ENCODE peak calls at places on chromosomes 6 and 20, in six cellular contexts. One of them, this sample, is unnamed.

GRCh38 chr6:41022294-41022693 is 16.7 kb downstream of the UNC5CL start:
- DNase-seq in H1: no peak
- DNase-seq in H9: no peak
- DNase-seq in mesendoderm: no peak
- DNase-seq in IMR-90: no peak
- DNase-seq in neuronal stem cell: no peak
- DNase-seq in this sample: no peak

GRCh38 chr6:159220093-159220492 is 50.9 kb downstream of the FNDC1 start:
- DNase-seq in H1: no peak
- DNase-seq in IMR-90: no peak
- DNase-seq in mesendoderm: no peak
- DNase-seq in neuronal stem cell: no peak
- DNase-seq in H9: no peak
- DNase-seq in this sample: no peak

GRCh38 chr20:47531468-47531867 is 29.8 kb downstream of the NCOA3 start:
- DNase-seq in H1: no peak
- DNase-seq in IMR-90: no peak
- DNase-seq in mesendoderm: no peak
- DNase-seq in H9: no peak
- DNase-seq in neuronal stem cell: no peak
- DNase-seq in this sample: no peak

GRCh38 chr20:25549866-25550477 is 35.4 kb downstream of the NINL start:
- DNase-seq in H1: no peak
- DNase-seq in IMR-90: peak; percentile 79
- DNase-seq in H9: no peak
- DNase-seq in mesendoderm: no peak
- DNase-seq in neuronal stem cell: no peak
- DNase-seq in this sample: peak; percentile 50

GRCh38 chr20:46870041-46870440 is 24.6 kb upstream of the EYA2 start:
- DNase-seq in H9: no peak
- DNase-seq in neuronal stem cell: no peak
- DNase-seq in H1: no peak
- DNase-seq in mesendoderm: no peak
- DNase-seq in IMR-90: no peak
- DNase-seq in this sample: no peak

GRCh38 chr6:42268016-42268834 is 50.6 kb upstream of the MRPS10 start:
- DNase-seq in mesendoderm: no peak
- DNase-seq in H9: no peak
- DNase-seq in H1: no peak
- DNase-seq in neuronal stem cell: no peak
- DNase-seq in IMR-90: no peak
- DNase-seq in this sample: no peak

GRCh38 chr20:46955601-46956556 is 61.2 kb downstream of the EYA2 start:
- DNase-seq in IMR-90: peak; percentile 75
- DNase-seq in H9: no peak
- DNase-seq in mesendoderm: no peak
- DNase-seq in neuronal stem cell: no peak
- DNase-seq in H1: no peak
- DNase-seq in this sample: peak; percentile 3

GRCh38 chr6:105400501-105400900 is 2.4 kb downstream of the PREP start:
- DNase-seq in H1: no peak
- DNase-seq in H9: no peak
- DNase-seq in neuronal stem cell: no peak
- DNase-seq in IMR-90: no peak
- DNase-seq in mesendoderm: peak; percentile 42
- DNase-seq in this sample: no peak

GRCh38 chr6:170271771-170272314 is 19.0 kb downstream of the DLL1 start:
- DNase-seq in IMR-90: no peak
- DNase-seq in H1: no peak
- DNase-seq in neuronal stem cell: no peak
- DNase-seq in H9: no peak
- DNase-seq in mesendoderm: no peak
- DNase-seq in this sample: no peak

GRCh38 chr20:14334306-14334930 is 3.0 kb downstream of the FLRT3 start:
- DNase-seq in neuronal stem cell: peak; percentile 52
- DNase-seq in mesendoderm: peak; percentile 90
- DNase-seq in IMR-90: peak; percentile 45
- DNase-seq in H1: peak; percentile 9
- DNase-seq in H9: peak; percentile 37
- DNase-seq in this sample: peak; percentile 58

GRCh38 chr6:107673076-107673494 is 151.0 kb downstream of the SCML4 start:
- DNase-seq in mesendoderm: no peak
- DNase-seq in H9: no peak
- DNase-seq in IMR-90: no peak
- DNase-seq in H1: no peak
- DNase-seq in neuronal stem cell: no peak
- DNase-seq in this sample: no peak

GRCh38 chr6:169984181-169985120 is 233.0 kb downstream of the ERMARD start:
- DNase-seq in H1: no peak
- DNase-seq in IMR-90: no peak
- DNase-seq in mesendoderm: no peak
- DNase-seq in H9: no peak
- DNase-seq in neuronal stem cell: no peak
- DNase-seq in this sample: no peak

GRCh38 chr6:28643017-28643740 is 117.5 kb downstream of the GPX5 start:
- DNase-seq in H1: peak; percentile 70
- DNase-seq in mesendoderm: peak; percentile 97
- DNase-seq in H9: peak; percentile 73
- DNase-seq in IMR-90: peak; percentile 78
- DNase-seq in neuronal stem cell: no peak
- DNase-seq in this sample: peak; percentile 74

GRCh38 chr6:22512716-22513452 is 56.5 kb upstream of the HDGFL1 start:
- DNase-seq in IMR-90: peak; percentile 86
- DNase-seq in mesendoderm: no peak
- DNase-seq in H1: no peak
- DNase-seq in H9: no peak
- DNase-seq in neuronal stem cell: no peak
- DNase-seq in this sample: no peak

GRCh38 chr6:101348816-101349215 is 44.7 kb upstream of the GRIK2 start:
- DNase-seq in H9: no peak
- DNase-seq in H1: no peak
- DNase-seq in neuronal stem cell: no peak
- DNase-seq in IMR-90: no peak
- DNase-seq in mesendoderm: no peak
- DNase-seq in this sample: no peak

GRCh38 chr6:11419763-11420453 is 117.6 kb upstream of the TMEM170B start:
- DNase-seq in H9: no peak
- DNase-seq in IMR-90: no peak
- DNase-seq in neuronal stem cell: no peak
- DNase-seq in H1: no peak
- DNase-seq in mesendoderm: no peak
- DNase-seq in this sample: no peak

GRCh38 chr6:160092602-160093001 is 29.0 kb upstream of the SLC22A1 start:
- DNase-seq in H1: no peak
- DNase-seq in neuronal stem cell: no peak
- DNase-seq in IMR-90: no peak
- DNase-seq in mesendoderm: no peak
- DNase-seq in H9: no peak
- DNase-seq in this sample: no peak

GRCh38 chr6:170086639-170087420 is 204.0 kb downstream of the DLL1 start:
- DNase-seq in IMR-90: no peak
- DNase-seq in H1: no peak
- DNase-seq in H9: no peak
- DNase-seq in mesendoderm: no peak
- DNase-seq in neuronal stem cell: no peak
- DNase-seq in this sample: no peak

GRCh38 chr6:107732461-107732860 is 91.7 kb downstream of the SCML4 start:
- DNase-seq in H1: no peak
- DNase-seq in mesendoderm: no peak
- DNase-seq in IMR-90: no peak
- DNase-seq in H9: no peak
- DNase-seq in neuronal stem cell: no peak
- DNase-seq in this sample: no peak

GRCh38 chr6:105038259-105038658 is 81.4 kb downstream of the LIN28B start:
- DNase-seq in mesendoderm: peak; percentile 74
- DNase-seq in neuronal stem cell: no peak
- DNase-seq in H9: peak; percentile 49
- DNase-seq in H1: no peak
- DNase-seq in IMR-90: no peak
- DNase-seq in this sample: peak; percentile 40

GRCh38 chr6:164252952-164253351 is 838.4 kb downstream of the QKI start:
- DNase-seq in H9: no peak
- DNase-seq in H1: no peak
- DNase-seq in neuronal stem cell: peak; percentile 18
- DNase-seq in IMR-90: no peak
- DNase-seq in mesendoderm: peak; percentile 21
- DNase-seq in this sample: no peak

DNA sequence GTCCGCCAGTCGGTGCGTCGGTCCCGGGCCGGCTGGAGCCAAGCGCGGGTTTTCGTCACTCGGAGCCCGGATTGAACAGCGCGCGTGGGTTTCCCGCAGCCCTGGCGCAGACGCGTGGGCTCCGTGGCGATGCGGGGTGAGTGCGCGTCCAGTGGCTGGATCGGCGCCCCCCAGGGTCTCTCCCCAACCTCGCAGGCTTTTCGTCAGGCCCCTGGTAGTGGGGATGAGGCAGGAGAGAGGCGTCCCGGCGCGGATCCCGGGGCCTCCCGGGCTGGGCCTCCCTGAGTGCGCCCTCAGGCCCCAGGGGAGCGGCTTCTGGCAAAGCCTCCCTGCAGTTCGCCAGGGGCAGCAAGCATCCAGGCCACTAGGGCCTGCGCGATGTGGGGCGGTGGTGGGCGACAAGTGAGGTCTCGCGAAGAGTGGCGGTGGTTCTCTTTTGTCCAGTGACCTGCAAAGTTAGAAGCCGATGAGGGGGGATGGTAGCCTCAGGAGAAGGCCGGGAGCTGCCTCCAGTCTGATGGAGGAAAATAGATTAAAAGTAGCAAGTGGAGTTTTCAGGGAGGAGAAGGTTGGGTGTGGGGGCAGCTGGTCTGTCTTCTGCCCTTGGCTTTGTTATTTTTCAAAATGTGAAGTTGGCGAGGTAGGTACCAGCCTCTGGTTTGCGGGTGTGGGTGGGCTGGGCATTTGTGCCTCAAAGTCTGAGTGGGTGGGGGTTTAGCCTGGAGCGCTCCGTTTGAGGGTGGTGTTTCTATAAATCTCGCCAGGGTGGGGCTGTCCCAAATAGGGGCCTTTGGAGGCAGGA is 1.6 kb downstream of the TOX2 start:
- DNase-seq in H1: no peak
- DNase-seq in H9: no peak
- DNase-seq in neuronal stem cell: no peak
- DNase-seq in IMR-90: no peak
- DNase-seq in mesendoderm: peak; percentile 19
- DNase-seq in this sample: peak; percentile 60
- H3K9ac ChIP-seq in H1: no peak overlapping the region
- H3K9ac ChIP-seq in H9: no peak overlapping the region
- H3K9ac ChIP-seq in neuronal stem cell: peak overlapping the region; percentile 91
- H3K9ac ChIP-seq in IMR-90: peak overlapping the region; percentile 64
- H3K9ac ChIP-seq in mesendoderm: peak overlapping the region; percentile 50
- H3K9ac ChIP-seq in this sample: peak overlapping the region; percentile 74

DNA sequence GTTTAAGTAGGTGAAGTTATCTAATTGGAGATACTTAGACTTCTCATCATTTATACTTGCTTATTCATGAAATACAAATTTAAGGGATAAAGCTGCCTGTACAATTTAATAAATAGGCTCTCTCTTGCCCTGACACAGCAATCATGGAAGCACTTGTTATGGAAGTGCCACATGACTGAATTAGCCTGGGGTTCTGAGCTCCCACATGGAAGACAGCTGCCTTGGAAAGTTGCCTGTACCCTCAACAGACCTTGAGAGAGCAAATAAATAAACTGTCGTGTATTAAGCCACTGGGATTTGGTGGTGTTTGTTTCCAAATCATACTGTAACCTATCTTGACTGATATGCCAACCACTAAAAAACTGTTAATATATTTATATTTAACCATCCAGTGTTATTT is 87.0 kb upstream of the RSPO3 start:
- DNase-seq in mesendoderm: no peak
- DNase-seq in H9: no peak
- DNase-seq in IMR-90: no peak
- DNase-seq in H1: no peak
- DNase-seq in neuronal stem cell: no peak
- DNase-seq in this sample: no peak
- H2BK5ac ChIP-seq in mesendoderm: no peak overlapping the region
- H2BK5ac ChIP-seq in H9: no peak overlapping the region
- H2BK5ac ChIP-seq in IMR-90: no peak overlapping the region
- H2BK5ac ChIP-seq in H1: no peak overlapping the region
- H2BK5ac ChIP-seq in neuronal stem cell: no peak overlapping the region
- H2BK5ac ChIP-seq in this sample: no peak overlapping the region

GRCh38 chr6:20486641-20487040 is 47.6 kb upstream of the CDKAL1 start:
- DNase-seq in mesendoderm: no peak
- DNase-seq in IMR-90: peak; percentile 19
- DNase-seq in H9: no peak
- DNase-seq in H1: no peak
- DNase-seq in neuronal stem cell: no peak
- DNase-seq in this sample: no peak

GRCh38 chr6:20492099-20492498 is 42.2 kb upstream of the CDKAL1 start:
- DNase-seq in mesendoderm: no peak
- DNase-seq in neuronal stem cell: no peak
- DNase-seq in IMR-90: no peak
- DNase-seq in H9: no peak
- DNase-seq in H1: no peak
- DNase-seq in this sample: no peak

GRCh38 chr6:20483902-20484497 is 50.3 kb upstream of the CDKAL1 start:
- DNase-seq in H9: no peak
- DNase-seq in IMR-90: no peak
- DNase-seq in H1: no peak
- DNase-seq in neuronal stem cell: peak; percentile 18
- DNase-seq in mesendoderm: peak; percentile 51
- DNase-seq in this sample: no peak

GRCh38 chr6:20490591-20490990 is 43.7 kb upstream of the CDKAL1 start:
- DNase-seq in neuronal stem cell: no peak
- DNase-seq in mesendoderm: no peak
- DNase-seq in H1: no peak
- DNase-seq in H9: no peak
- DNase-seq in IMR-90: no peak
- DNase-seq in this sample: no peak

GRCh38 chr6:20487669-20488375 is 46.4 kb upstream of the CDKAL1 start:
- DNase-seq in mesendoderm: no peak
- DNase-seq in neuronal stem cell: no peak
- DNase-seq in H1: no peak
- DNase-seq in IMR-90: peak; percentile 75
- DNase-seq in H9: no peak
- DNase-seq in this sample: no peak
- H2BK15ac ChIP-seq in mesendoderm: no peak overlapping the region
- H2BK15ac ChIP-seq in neuronal stem cell: no peak overlapping the region
- H2BK15ac ChIP-seq in H1: no peak overlapping the region
- H2BK15ac ChIP-seq in IMR-90: no peak overlapping the region
- H2BK15ac ChIP-seq in H9: no peak overlapping the region
- H2BK15ac ChIP-seq in this sample: no peak overlapping the region

GRCh38 chr6:146189131-146189530 is 160.3 kb downstream of the GRM1 start:
- DNase-seq in mesendoderm: no peak
- DNase-seq in IMR-90: no peak
- DNase-seq in H9: no peak
- DNase-seq in neuronal stem cell: no peak
- DNase-seq in H1: no peak
- DNase-seq in this sample: no peak

GRCh38 chr6:146184701-146185100 is 155.8 kb downstream of the GRM1 start:
- DNase-seq in IMR-90: no peak
- DNase-seq in H1: no peak
- DNase-seq in mesendoderm: no peak
- DNase-seq in neuronal stem cell: no peak
- DNase-seq in H9: no peak
- DNase-seq in this sample: no peak

DNA sequence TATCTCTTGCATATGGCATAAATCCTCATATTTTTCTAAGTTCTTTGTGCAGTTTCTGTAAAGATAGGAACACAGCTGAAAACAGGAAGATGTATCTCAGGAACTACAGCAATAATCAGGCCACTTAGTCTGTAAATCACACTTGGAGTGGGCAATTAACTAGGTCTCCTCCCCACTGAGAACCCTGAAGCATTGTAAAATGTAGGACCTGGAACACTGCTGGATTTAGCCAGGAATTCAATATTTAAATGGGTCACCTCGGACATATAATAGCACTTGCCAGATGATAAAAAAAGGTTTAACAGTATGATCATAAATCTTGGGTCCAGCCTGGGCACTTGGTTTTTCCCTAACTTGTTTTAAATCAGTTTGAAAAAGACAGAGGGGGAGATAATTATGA is 155.0 kb downstream of the GRM1 start:
- DNase-seq in neuronal stem cell: no peak
- DNase-seq in IMR-90: no peak
- DNase-seq in H1: no peak
- DNase-seq in mesendoderm: no peak
- DNase-seq in H9: no peak
- DNase-seq in this sample: no peak
- H3K9ac ChIP-seq in neuronal stem cell: no peak overlapping the region
- H3K9ac ChIP-seq in IMR-90: no peak overlapping the region
- H3K9ac ChIP-seq in H1: no peak overlapping the region
- H3K9ac ChIP-seq in mesendoderm: no peak overlapping the region
- H3K9ac ChIP-seq in H9: no peak overlapping the region
- H3K9ac ChIP-seq in this sample: no peak overlapping the region

This sample was measured in mesenchymal stem cell.